ENCODE peak calls at places on chromosomes 2 and 18, in seven cellular contexts. B is activated T-cell treated with anti-CD3 and anti-CD28 coated beads, Interleukin-2, amount 50 U/mL, for 4 hours; W is NAMALWA; N is activated CD4-positive, CD25-positive, alpha-beta regulatory T cell; C is psoas muscle; J is endothelial cell; R is CD8-positive, alpha-beta T cell. Y is an unnamed sample.

GRCh38 chr2:30437809-30438548 is 9.1 kb upstream of the LCLAT1 start:
- DNase-seq in B (no peak), J (no peak), R (no peak), N (no peak), C (no peak), W (no peak), Y (no peak)

GRCh38 chr2:3849213-3849612 is 145.8 kb downstream of the DCDC2C start:
- DNase-seq in R (no peak), C (no peak), B (no peak), N (no peak), W (no peak), J (no peak), Y (no peak)

GRCh38 chr18:5398269-5398668 is 102.7 kb upstream of the ZBTB14 start:
- DNase-seq in W (no peak), C (no peak), N (no peak), B (no peak), J (no peak), R (no peak), Y (no peak)

GRCh38 chr2:101630224-101630949 is 67.1 kb upstream of the MAP4K4 start:
- DNase-seq in R (no peak), J (no peak), B (no peak), C (no peak), N (no peak), W (no peak), Y (no peak)

GRCh38 chr2:191571163-191571769 is 106.7 kb upstream of the NABP1 start:
- DNase-seq in W (peak), N (no peak), R (no peak), B (peak), J (no peak), C (no peak), Y (no peak)

GRCh38 chr18:42850174-42850766 is 265.2 kb downstream of the RIT2 start:
- DNase-seq in J (no peak), C (no peak), R (no peak), B (no peak), W (no peak), N (no peak), Y (no peak)

GRCh38 chr2:225002039-225002655 is 40.1 kb downstream of the DOCK10 start:
- DNase-seq in J (peak), R (peak), B (peak), C (no peak), W (peak), N (peak), Y (no peak)

GRCh38 chr2:75614062-75614710 is 32.4 kb upstream of the MRPL19 start:
- DNase-seq in J (no peak), B (no peak), W (no peak), C (no peak), R (no peak), N (no peak), Y (no peak)

GRCh38 chr18:9587924-9588323 is 26.4 kb downstream of the PPP4R1 start:
- DNase-seq in W (no peak), B (no peak), C (no peak), J (no peak), N (no peak), R (no peak), Y (no peak)

GRCh38 chr2:226215902-226216503 is 583.6 kb downstream of the IRS1 start:
- DNase-seq in R (peak), W (peak), C (no peak), N (peak), B (peak), J (peak), Y (no peak)

GRCh38 chr2:29255006-29255405 is 139.8 kb downstream of the CLIP4 start:
- DNase-seq in N (no peak), B (no peak), R (no peak), J (no peak), C (no peak), W (no peak), Y (no peak)

GRCh38 chr2:61419570-61419969 is 51.3 kb downstream of the USP34 start:
- DNase-seq in R (no peak), J (no peak), N (no peak), W (no peak), C (no peak), B (no peak), Y (no peak)

GRCh38 chr2:70686577-70687460 is 81.2 kb downstream of the ADD2 start:
- DNase-seq in B (no peak), N (no peak), W (peak), R (peak), C (no peak), J (peak), Y (no peak)

GRCh38 chr2:240832816-240833497 is 12.9 kb upstream of the KIF1A start:
- DNase-seq in R (no peak), N (no peak), C (no peak), J (no peak), B (no peak), W (no peak), Y (no peak)

GRCh38 chr2:85852979-85853498 is 35.8 kb downstream of the ST3GAL5 start:
- DNase-seq in B (peak), N (peak), W (peak), R (peak), J (no peak), C (no peak), Y (no peak)

GRCh38 chr2:228611171-228611570 is 429.7 kb upstream of the SPHKAP start:
- DNase-seq in R (no peak), N (no peak), J (no peak), C (no peak), B (no peak), W (no peak), Y (no peak)

GRCh38 chr2:15895615-15896500 is 44.5 kb upstream of the MYCN start:
- DNase-seq in J (no peak), B (no peak), N (no peak), W (no peak), R (no peak), C (no peak), Y (no peak)

GRCh38 chr18:22503803-22504202 is 86.1 kb upstream of the CTAGE1 start:
- DNase-seq in J (no peak), R (no peak), B (no peak), W (no peak), N (no peak), C (peak), Y (no peak)

GRCh38 chr18:23735021-23735464 is 45.8 kb downstream of the LAMA3 start:
- DNase-seq in J (no peak), R (no peak), N (no peak), B (no peak), C (no peak), W (no peak), Y (no peak)

GRCh38 chr2:127449898-127450297 is 31.7 kb downstream of the PROC start:
- DNase-seq in R (no peak), J (no peak), N (no peak), W (no peak), C (no peak), B (no peak), Y (no peak)

GRCh38 chr18:79780547-79780946 is 17.2 kb upstream of the KCNG2 start:
- DNase-seq in R (no peak), B (no peak), W (no peak), N (no peak), C (no peak), J (no peak), Y (peak)

GRCh38 chr2:74845217-74845751 is 11.4 kb downstream of the HK2 start:
- DNase-seq in B (peak), W (no peak), N (no peak), J (peak), R (no peak), C (peak), Y (peak)

GRCh38 chr2:37993135-37993534 is 68.0 kb downstream of the RMDN2 start:
- DNase-seq in B (no peak), N (no peak), J (no peak), C (no peak), R (no peak), W (no peak), Y (no peak)

GRCh38 chr18:63725682-63726480 is 23.1 kb downstream of the SERPINB11 start:
- DNase-seq in N (no peak), J (no peak), C (no peak), R (no peak), W (no peak), B (no peak), Y (no peak)

GRCh38 chr2:178227187-178227586 is 32.9 kb downstream of the OSBPL6 start:
- DNase-seq in R (no peak), W (no peak), N (no peak), J (no peak), C (no peak), B (no peak), Y (no peak)

GRCh38 chr2:120773186-120773800 is 37.6 kb downstream of the GLI2 start:
- DNase-seq in J (no peak), R (no peak), B (no peak), N (no peak), W (no peak), C (peak), Y (peak)

GRCh38 chr2:158047156-158047611 is 54.5 kb upstream of the UPP2 start:
- DNase-seq in J (no peak), W (no peak), R (no peak), C (no peak), N (no peak), B (no peak), Y (no peak)

GRCh38 chr2:45904931-45905642 is 253.6 kb downstream of the PRKCE start:
- DNase-seq in C (no peak), B (no peak), N (no peak), J (no peak), W (peak), R (no peak), Y (no peak)

GRCh38 chr2:132977812-132978529 is 308.0 kb upstream of the LYPD1 start:
- DNase-seq in R (no peak), J (no peak), W (no peak), C (no peak), B (no peak), N (no peak), Y (no peak)

GRCh38 chr2:88329815-88330603 is 122.5 kb downstream of the FOXI3 start:
- DNase-seq in W (no peak), C (no peak), B (no peak), J (no peak), N (no peak), R (no peak), Y (no peak)

GRCh38 chr2:74414913-74415761 is 6.3 kb downstream of the C2orf81 start:
- DNase-seq in R (peak), N (no peak), B (peak), J (peak), W (no peak), C (peak), Y (peak)

GRCh38 chr2:140659293-140659692 is 1471.5 kb downstream of the LRP1B start:
- DNase-seq in J (no peak), W (no peak), B (no peak), C (no peak), R (no peak), N (no peak), Y (no peak)

GRCh38 chr18:57221084-57221483 is 74.2 kb downstream of the BOD1L2 start:
- DNase-seq in W (no peak), R (no peak), J (no peak), C (no peak), N (no peak), B (no peak), Y (no peak)

GRCh38 chr18:40004246-40004645 is 1950.8 kb upstream of the PIK3C3 start:
- DNase-seq in J (no peak), N (no peak), R (no peak), B (no peak), W (no peak), C (no peak), Y (no peak)

GRCh38 chr2:219197388-219197787 is 9.2 kb upstream of the ZFAND2B start:
- DNase-seq in J (no peak), C (no peak), W (no peak), N (no peak), B (no peak), R (no peak), Y (no peak)

Y was measured in aorta.